ENCODE peak calls at places on chromosome 14, in six cellular contexts. N is thoracic aorta, W is BE2C, T is CD14-positive monocyte, M is IMR-90, X is GM12878. V is an unnamed sample.

GRCh38 chr14:29810657-29811056 is 117.0 kb downstream of the PRKD1 start:
- DNase-seq in N (no peak), W (no peak), T (no peak), M (no peak), X (no peak), V (no peak)

GRCh38 chr14:79356040-79356439 is 855.3 kb downstream of the DIO2 start:
- DNase-seq in N (no peak), W (no peak), T (no peak), M (peak; percentile 32), X (no peak), V (no peak)

GRCh38 chr14:52269100-52269499 is 1.6 kb downstream of the PTGDR start:
- DNase-seq in N (no peak), W (no peak), T (no peak), M (no peak), X (no peak), V (no peak)

GRCh38 chr14:80202888-80203562 is 8.3 kb downstream of the DIO2 start:
- DNase-seq in N (no peak), W (peak; percentile 67), T (no peak), M (no peak), X (no peak), V (no peak)

GRCh38 chr14:75448209-75448608 is 20.4 kb downstream of the JDP2 start:
- DNase-seq in N (no peak), W (no peak), T (no peak), M (no peak), X (no peak), V (no peak)

GRCh38 chr14:90318016-90318415 is 13.7 kb downstream of the NRDE2 start:
- DNase-seq in N (no peak), W (no peak), T (no peak), M (no peak), X (no peak), V (no peak)

GRCh38 chr14:94439453-94440057 is 13.0 kb downstream of the SERPINA11 start:
- DNase-seq in N (no peak), W (no peak), T (no peak), M (no peak), X (no peak), V (no peak)

GRCh38 chr14:100526632-100527031 is 60.6 kb downstream of the BEGAIN start:
- DNase-seq in N (no peak), W (no peak), T (no peak), M (peak; percentile 18), X (no peak), V (peak; percentile 30)

GRCh38 chr14:95258754-95259593 is 60.7 kb downstream of the CLMN start:
- DNase-seq in N (no peak), W (no peak), T (no peak), M (no peak), X (no peak), V (no peak)

GRCh38 chr14:42523656-42524055 is 917.0 kb downstream of the LRFN5 start:
- DNase-seq in N (no peak), W (no peak), T (no peak), M (no peak), X (peak; percentile 36), V (no peak)

GRCh38 chr14:98704441-98704840 is 567.6 kb downstream of the BCL11B start:
- DNase-seq in N (no peak), W (no peak), T (no peak), M (no peak), X (no peak), V (no peak)

GRCh38 chr14:53663709-53664108 is 292.9 kb downstream of the BMP4 start:
- DNase-seq in N (no peak), W (no peak), T (no peak), M (peak; percentile 9), X (no peak), V (no peak)

GRCh38 chr14:89675590-89675989 is 258.6 kb upstream of the FOXN3 start:
- DNase-seq in N (no peak), W (no peak), T (no peak), M (no peak), X (no peak), V (no peak)

GRCh38 chr14:93857081-93857480 is 68.8 kb upstream of the PRIMA1 start:
- DNase-seq in N (no peak), W (no peak), T (no peak), M (no peak), X (no peak), V (no peak)

GRCh38 chr14:100531591-100532121 is 55.6 kb downstream of the BEGAIN start:
- DNase-seq in N (no peak), W (peak; percentile 10), T (no peak), M (no peak), X (no peak), V (peak; percentile 5)

GRCh38 chr14:74594021-74594420 is 18.0 kb downstream of the LTBP2 start:
- DNase-seq in N (no peak), W (no peak), T (no peak), M (no peak), X (no peak), V (no peak)

GRCh38 chr14:93736378-93737014 is 51.8 kb downstream of the PRIMA1 start:
- DNase-seq in N (no peak), W (peak; percentile 64), T (no peak), M (no peak), X (no peak), V (no peak)

GRCh38 chr14:38210168-38210567 is 2.5 kb downstream of the SSTR1 start:
- DNase-seq in N (no peak), W (no peak), T (no peak), M (peak; percentile 86), X (no peak), V (no peak)

GRCh38 chr14:21300892-21301291 is 21.0 kb downstream of the RPGRIP1 start:
- DNase-seq in N (no peak), W (peak; percentile 71), T (no peak), M (no peak), X (no peak), V (no peak)

GRCh38 chr14:60233891-60234290 is 15.1 kb upstream of the PPM1A start:
- DNase-seq in N (no peak), W (no peak), T (no peak), M (no peak), X (no peak), V (no peak)

GRCh38 chr14:99938896-99939295 is 126.3 kb upstream of the EVL start:
- DNase-seq in N (no peak), W (no peak), T (no peak), M (no peak), X (no peak), V (no peak)

GRCh38 chr14:53017837-53018236 is 67.0 kb upstream of the FERMT2 start:
- DNase-seq in N (no peak), W (no peak), T (no peak), M (no peak), X (no peak), V (no peak)

GRCh38 chr14:91058017-91058675 is 2.3 kb downstream of the RPS6KA5 start:
- DNase-seq in N (no peak), W (no peak), T (no peak), M (no peak), X (no peak), V (no peak)

GRCh38 chr14:59869381-59870255 is 958 bp downstream of the RTN1 start:
- DNase-seq in N (no peak), W (no peak), T (no peak), M (no peak), X (no peak), V (no peak)

GRCh38 chr14:24894583-24895242 is 155.2 kb downstream of the STXBP6 start:
- DNase-seq in N (no peak), W (no peak), T (no peak), M (no peak), X (no peak), V (no peak)

GRCh38 chr14:55585854-55586253 is 5.8 kb downstream of the KTN1 start:
- DNase-seq in N (no peak), W (no peak), T (no peak), M (peak; percentile 73), X (no peak), V (no peak)

GRCh38 chr14:91374897-91375747 is 42.5 kb downstream of the CCDC88C start:
- DNase-seq in N (no peak), W (no peak), T (no peak), M (no peak), X (no peak), V (no peak)

GRCh38 chr14:23641915-23642588 is 5.9 kb downstream of the DHRS2 start:
- DNase-seq in N (no peak), W (no peak), T (no peak), M (no peak), X (no peak), V (no peak)

GRCh38 chr14:66746316-66747006 is 238.5 kb downstream of the GPHN start:
- DNase-seq in N (no peak), W (peak; percentile 36), T (no peak), M (peak; percentile 58), X (no peak), V (no peak)

DNA sequence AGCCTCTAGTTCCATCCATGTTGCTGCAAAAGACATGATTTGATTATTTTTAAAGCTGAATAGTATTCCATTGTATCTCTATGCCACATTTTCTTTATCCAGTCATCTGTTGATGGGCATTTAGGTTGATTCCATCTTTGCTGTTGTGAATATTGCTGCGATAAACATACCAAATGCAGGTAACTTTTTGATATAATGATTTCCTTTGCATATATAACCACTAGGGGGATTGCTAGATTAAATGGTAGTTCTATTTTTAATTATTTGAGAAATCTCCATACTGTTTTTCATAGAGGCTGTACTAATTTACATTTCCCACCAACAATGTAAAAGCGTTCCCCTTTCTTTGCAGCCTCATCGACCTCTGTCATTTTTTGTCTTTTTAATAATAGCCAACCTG is 342.5 kb downstream of the MDGA2 start:
- DNase-seq in N (no peak), W (no peak), T (no peak), M (no peak), X (no peak), V (no peak)
- TF ChIP-seq CTCF in N (no peak), W (peak; percentile 22), T (no peak), M (no peak), X (no peak), V (no peak)

GRCh38 chr14:77547512-77547911 is 48.9 kb upstream of the ISM2 start:
- DNase-seq in N (no peak), W (no peak), T (no peak), M (no peak), X (no peak), V (no peak)
- TF ChIP-seq CTCF in N (no peak), W (peak; percentile 42), T (peak; percentile 17), M (no peak), X (peak; percentile 5), V (no peak)

GRCh38 chr14:76780875-76781647 is 19.8 kb downstream of the VASH1 start:
- DNase-seq in N (no peak), W (no peak), T (no peak), M (peak; percentile 18), X (no peak), V (no peak)
- TF ChIP-seq CTCF in N (no peak), W (no peak), T (no peak), M (no peak), X (no peak), V (no peak)

GRCh38 chr14:88562831-88563686 is at the start of gene ZC3H14:
- DNase-seq in N (no peak), W (peak; percentile 94), T (peak; percentile 55), M (peak; percentile 80), X (peak; percentile 71), V (no peak)
- TF ChIP-seq CTCF in N (no peak), W (peak; percentile 15), T (no peak), M (no peak), X (peak; percentile 25), V (no peak)

GRCh38 chr14:105068818-105069217 is 3.6 kb upstream of the GPR132 start:
- DNase-seq in N (no peak), W (no peak), T (no peak), M (no peak), X (no peak), V (no peak)
- TF ChIP-seq CTCF in N (no peak), W (no peak), T (no peak), M (no peak), X (no peak), V (no peak)

V was measured in omental fat pad.